ENCODE peak calls at places on chromosomes 3 and 15, in seven cellular contexts. Z, L, E, D, G, K and V are unnamed samples.
A peak's percentile ranks its signal among the peaks of the same experiment; 100 is the strongest.

GRCh38 chr15:99158626-99159412 is 53.9 kb downstream of the SYNM start:
- DNase-seq in Z (no peak), L (peak; percentile 50), E (no peak), D (no peak), G (no peak), K (no peak), V (peak; percentile 25)

GRCh38 chr3:41050149-41050548 is 149.2 kb upstream of the CTNNB1 start:
- DNase-seq in Z (no peak), L (no peak), E (no peak), D (no peak), G (no peak), K (no peak), V (no peak)

GRCh38 chr15:34437687-34438086 is at the start of gene GOLGA8A:
- DNase-seq in Z (peak; percentile 55), L (peak; percentile 44), E (peak; percentile 79), D (peak; percentile 81), G (peak; percentile 80), K (peak; percentile 79), V (peak; percentile 23)

GRCh38 chr3:58620446-58620845 is 43.3 kb upstream of the FAM107A start:
- DNase-seq in Z (no peak), L (no peak), E (no peak), D (no peak), G (no peak), K (no peak), V (no peak)

GRCh38 chr3:141071681-141072260 is 20.6 kb downstream of the SPSB4 start:
- DNase-seq in Z (no peak), L (peak; percentile 85), E (no peak), D (no peak), G (no peak), K (no peak), V (no peak)

GRCh38 chr3:107065094-107065861 is 312.0 kb upstream of the CCDC54 start:
- DNase-seq in Z (no peak), L (peak; percentile 43), E (no peak), D (no peak), G (no peak), K (peak; percentile 72), V (no peak)

GRCh38 chr3:82163907-82164520 is 402.6 kb upstream of the GBE1 start:
- DNase-seq in Z (no peak), L (no peak), E (no peak), D (no peak), G (no peak), K (peak; percentile 42), V (no peak)

GRCh38 chr15:65133550-65134200 is at the start of gene PDCD7:
- DNase-seq in Z (peak; percentile 85), L (peak; percentile 89), E (peak; percentile 82), D (peak; percentile 82), G (peak; percentile 87), K (peak; percentile 96), V (peak; percentile 69)

GRCh38 chr15:58306591-58307312 is 125.0 kb upstream of the LIPC start:
- DNase-seq in Z (no peak), L (no peak), E (no peak), D (no peak), G (no peak), K (peak; percentile 82), V (no peak)

GRCh38 chr15:58309993-58310928 is 121.5 kb upstream of the LIPC start:
- DNase-seq in Z (no peak), L (no peak), E (no peak), D (peak; percentile 59), G (no peak), K (peak; percentile 92), V (no peak)

GRCh38 chr15:58311551-58311950 is 120.2 kb upstream of the LIPC start:
- DNase-seq in Z (no peak), L (no peak), E (no peak), D (no peak), G (no peak), K (no peak), V (no peak)

GRCh38 chr15:58307313-58307961 is 124.4 kb upstream of the LIPC start:
- DNase-seq in Z (no peak), L (no peak), E (no peak), D (no peak), G (no peak), K (no peak), V (peak; percentile 42)

GRCh38 chr15:58308742-58309355 is 122.9 kb upstream of the LIPC start:
- DNase-seq in Z (no peak), L (no peak), E (no peak), D (no peak), G (no peak), K (peak; percentile 14), V (no peak)
- TF ChIP-seq CTCF in Z (no peak), L (no peak), E (no peak), D (no peak), G (no peak), K (peak; percentile 42), V (no peak)

DNA sequence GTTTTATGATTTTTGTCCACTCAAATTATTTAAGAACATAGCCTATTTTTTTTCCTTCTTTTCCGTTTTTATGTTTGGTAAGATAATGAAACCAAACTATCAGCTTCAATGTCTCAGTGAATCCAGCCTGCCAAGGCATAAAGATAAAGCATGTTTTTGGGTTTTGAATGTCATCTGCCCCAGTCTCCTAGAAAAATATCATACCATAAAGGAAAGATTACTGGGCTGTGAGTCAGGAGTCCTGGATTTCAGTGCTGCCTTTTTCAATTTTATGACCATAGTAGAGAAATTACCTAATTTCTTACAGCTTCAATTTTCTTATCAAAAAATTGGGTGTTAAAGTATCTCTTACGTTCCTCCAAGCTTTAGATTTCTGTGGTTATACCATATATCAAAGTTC is 87.5 kb downstream of the GAP43 start:
- DNase-seq in Z (no peak), L (no peak), E (no peak), D (no peak), G (no peak), K (no peak), V (no peak)
- H3K4me3 ChIP-seq in Z (no peak overlapping the region), L (peak overlapping the region; percentile 31), E (no peak overlapping the region), D (no peak overlapping the region), G (no peak overlapping the region), K (peak overlapping the region; percentile 10), V (no peak overlapping the region)

DNA sequence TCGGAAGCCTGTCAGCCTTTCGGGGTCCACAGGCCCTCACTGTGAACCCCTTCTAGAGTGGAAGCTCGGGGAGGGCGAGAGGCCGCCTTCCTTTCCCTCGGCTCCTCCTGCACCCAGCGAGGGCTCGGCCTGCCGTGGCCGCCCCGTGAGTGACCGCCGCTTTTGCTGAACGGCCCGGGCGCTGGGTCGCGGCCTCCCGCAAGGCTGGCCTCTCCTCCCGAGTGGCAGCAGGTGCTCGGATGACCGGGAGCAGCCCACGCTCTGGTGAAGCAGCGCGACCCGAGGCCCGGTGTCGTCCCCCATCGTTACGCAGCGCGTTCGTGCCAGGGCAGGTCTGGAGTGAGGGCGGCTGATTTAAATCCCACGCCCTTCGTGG is 53.8 kb downstream of the LRRK1 start:
- DNase-seq in Z (no peak), L (no peak), E (no peak), D (no peak), G (peak; percentile 73), K (no peak), V (no peak)
- H3K27me3 ChIP-seq in Z (no peaks in the 10 kb centered on the region), L (peaks cover 65% of the 10 kb centered on the region), E (no peaks in the 10 kb centered on the region), D (peaks cover 12% of the 10 kb centered on the region), G (no peaks in the 10 kb centered on the region), K (peaks cover 4% of the 10 kb centered on the region), V (peaks cover 13% of the 10 kb centered on the region)

GRCh38 chr15:73845507-73845906 is 27.9 kb upstream of the TBC1D21 start:
- DNase-seq in Z (no peak), L (no peak), E (no peak), D (no peak), G (peak; percentile 4), K (no peak), V (no peak)

GRCh38 chr15:73851679-73852078 is 21.7 kb upstream of the TBC1D21 start:
- DNase-seq in Z (peak; percentile 50), L (no peak), E (peak; percentile 52), D (no peak), G (peak; percentile 75), K (peak; percentile 74), V (peak; percentile 18)

GRCh38 chr15:73852507-73852906 is 20.9 kb upstream of the TBC1D21 start:
- DNase-seq in Z (no peak), L (no peak), E (no peak), D (no peak), G (peak; percentile 42), K (no peak), V (no peak)

GRCh38 chr15:73850228-73850627 is 23.1 kb upstream of the TBC1D21 start:
- DNase-seq in Z (no peak), L (no peak), E (no peak), D (no peak), G (no peak), K (no peak), V (no peak)

GRCh38 chr15:73849641-73850040 is 23.7 kb upstream of the TBC1D21 start:
- DNase-seq in Z (no peak), L (no peak), E (no peak), D (no peak), G (peak; percentile 49), K (no peak), V (no peak)
- TF ChIP-seq CTCF in Z (no peak), L (no peak), E (no peak), D (no peak), G (no peak), K (no peak), V (no peak)

DNA sequence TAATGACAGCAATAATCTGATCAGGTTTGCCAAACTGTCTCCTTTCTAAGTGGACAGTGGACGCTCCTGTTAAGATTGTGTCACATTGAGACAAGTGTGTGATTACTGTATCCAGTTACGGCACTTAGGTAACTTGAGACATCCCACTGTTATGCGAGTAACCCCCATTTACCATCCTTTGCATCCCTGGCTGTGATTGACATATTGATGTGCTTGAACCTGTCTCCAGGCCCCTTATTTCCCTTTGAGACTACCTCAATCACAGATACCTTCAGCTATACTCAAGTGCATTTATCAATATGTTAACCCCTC is 785.2 kb downstream of the NR2F2 start:
- DNase-seq in Z (no peak), L (no peak), E (no peak), D (no peak), G (no peak), K (no peak), V (no peak)
- H3K4me3 ChIP-seq in Z (no peak overlapping the region), L (no peak overlapping the region), E (no peak overlapping the region), D (no peak overlapping the region), G (no peak overlapping the region), K (no peak overlapping the region), V (no peak overlapping the region)

GRCh38 chr15:59616390-59616789 is 4.8 kb downstream of the GCNT3 start:
- DNase-seq in Z (no peak), L (no peak), E (no peak), D (no peak), G (no peak), K (no peak), V (peak; percentile 53)

GRCh38 chr15:59622289-59622688 is 10.7 kb downstream of the GCNT3 start:
- DNase-seq in Z (peak; percentile 66), L (peak; percentile 57), E (no peak), D (no peak), G (peak; percentile 86), K (peak; percentile 59), V (no peak)
- H3K27me3 ChIP-seq in Z (no peaks in the 10 kb centered on the region), L (peaks cover 26% of the 10 kb centered on the region), E (no peaks in the 10 kb centered on the region), D (no peaks in the 10 kb centered on the region), G (no peaks in the 10 kb centered on the region), K (peaks cover 23% of the 10 kb centered on the region), V (no peaks in the 10 kb centered on the region)